ENCODE peak calls at places on chromosomes 4 and X, in seven cellular contexts. E is HCT116, C is aorta, D is heart right ventricle, P is NCI-H2081 treated with DMSO at 0.1 percent for 48 hours, W is NCI-H1436, Q is hepatocyte. J is an unnamed sample.

GRCh38 chrX:109842611-109843010 is 109.6 kb upstream of the ACSL4 start:
- DNase-seq in P (no peak), W (no peak), Q (no peak), E (no peak), D (no peak), C (no peak), J (no peak)

GRCh38 chrX:103073442-103073841 is 9.5 kb upstream of the BEX1 start:
- DNase-seq in C (no peak), P (no peak), W (no peak), D (no peak), E (no peak), Q (no peak), J (no peak)

GRCh38 chrX:107483976-107484726 is 34.7 kb downstream of the FRMPD3 start:
- DNase-seq in W (peak), P (no peak), D (peak), Q (peak), C (peak), E (no peak), J (no peak)

GRCh38 chrX:118498351-118498750 is 2.7 kb downstream of the DOCK11 start:
- DNase-seq in Q (no peak), W (no peak), P (no peak), D (no peak), C (no peak), E (no peak), J (no peak)

GRCh38 chrX:22922961-22923360 is 76.8 kb upstream of the DDX53 start:
- DNase-seq in C (no peak), P (no peak), Q (no peak), D (no peak), W (no peak), E (no peak), J (no peak)

GRCh38 chrX:154002215-154002719 is 17.4 kb downstream of the IRAK1 start:
- DNase-seq in W (peak), E (no peak), D (no peak), P (no peak), Q (peak), C (peak), J (no peak)

GRCh38 chr4:95409127-95409526 is 139.6 kb downstream of the UNC5C start:
- DNase-seq in E (no peak), C (no peak), W (no peak), P (no peak), D (no peak), Q (no peak), J (no peak)

GRCh38 chrX:107659768-107660167 is 31.5 kb downstream of the PRPS1 start:
- DNase-seq in E (no peak), Q (peak), C (no peak), P (no peak), W (peak), D (no peak), J (no peak)

GRCh38 chrX:120306640-120307039 is 4.6 kb downstream of the TMEM255A start:
- DNase-seq in Q (no peak), P (no peak), W (no peak), C (no peak), D (no peak), E (no peak), J (no peak)

GRCh38 chr4:153788419-153789276 is at the start of gene SFRP2:
- DNase-seq in D (no peak), C (peak), W (no peak), Q (no peak), E (no peak), P (no peak), J (no peak)

GRCh38 chrX:3567681-3568080 is 145.8 kb downstream of the PRKX start:
- DNase-seq in P (no peak), Q (no peak), C (no peak), E (no peak), D (no peak), W (no peak), J (no peak)

GRCh38 chr4:951186-951585 is 18.9 kb downstream of the TMEM175 start:
- DNase-seq in Q (no peak), P (no peak), E (no peak), C (peak), D (no peak), W (no peak), J (no peak)

GRCh38 chr4:8537041-8537461 is 43.1 kb upstream of the GPR78 start:
- DNase-seq in C (peak), W (no peak), Q (peak), P (no peak), E (peak), D (peak), J (no peak)

GRCh38 chr4:70701271-70701670 is 12.9 kb downstream of the UTP3 start:
- DNase-seq in C (no peak), W (no peak), D (no peak), Q (no peak), E (no peak), P (no peak), J (no peak)

GRCh38 chr4:129822708-129823504 is 727.0 kb downstream of the C4orf33 start:
- DNase-seq in P (no peak), E (peak), C (no peak), W (no peak), Q (peak), D (peak), J (no peak)

GRCh38 chr4:15899511-15899910 is 39.0 kb downstream of the FGFBP1 start:
- DNase-seq in D (no peak), E (no peak), P (no peak), W (no peak), Q (no peak), C (no peak), J (no peak)

GRCh38 chrX:9847071-9847470 is 60.8 kb downstream of the SHROOM2 start:
- DNase-seq in C (no peak), W (no peak), D (no peak), Q (peak), P (no peak), E (no peak), J (no peak)

J was measured in progenitor cell of endocrine pancreas.